ENCODE peak calls at places on chromosome 9, in four cellular contexts. E, G, Y and A are unnamed samples.

GRCh38 chr9:70291446-70291845 is 32.7 kb downstream of the SMC5 start:
- DNase-seq in E (no peak), G (no peak), Y (no peak), A (no peak)

GRCh38 chr9:91187965-91188344 is 173.8 kb downstream of the AUH start:
- DNase-seq in E (no peak), G (no peak), Y (no peak), A (no peak)

GRCh38 chr9:2605246-2605645 is 16.3 kb upstream of the VLDLR start:
- DNase-seq in E (no peak), G (no peak), Y (no peak), A (no peak)

GRCh38 chr9:31355965-31356364 is 1028.5 kb upstream of the ACO1 start:
- DNase-seq in E (no peak), G (no peak), Y (no peak), A (no peak)

GRCh38 chr9:69861011-69861410 is 40.4 kb downstream of the CFAP95 start:
- DNase-seq in E (no peak), G (no peak), Y (no peak), A (no peak)

GRCh38 chr9:131719262-131719908 is 20.5 kb downstream of the RAPGEF1 start:
- DNase-seq in E (no peak), G (peak), Y (no peak), A (no peak)

GRCh38 chr9:26066237-26066636 is 388.0 kb upstream of the TUSC1 start:
- DNase-seq in E (no peak), G (no peak), Y (no peak), A (no peak)

GRCh38 chr9:2741441-2742158 is 24.3 kb downstream of the KCNV2 start:
- DNase-seq in E (no peak), G (no peak), Y (no peak), A (no peak)

GRCh38 chr9:19493174-19493811 is 84.5 kb downstream of the ACER2 start:
- DNase-seq in E (peak), G (peak), Y (peak), A (peak)

GRCh38 chr9:136831720-136832104 is 10.6 kb upstream of the AJM1 start:
- DNase-seq in E (no peak), G (no peak), Y (peak), A (no peak)

GRCh38 chr9:101486693-101487442 is 46.8 kb upstream of the RNF20 start:
- DNase-seq in E (peak), G (peak), Y (peak), A (no peak)

GRCh38 chr9:75146229-75146628 is 57.9 kb downstream of the OSTF1 start:
- DNase-seq in E (no peak), G (no peak), Y (no peak), A (no peak)

GRCh38 chr9:137218754-137219271 is 3.2 kb downstream of the RNF208 start:
- DNase-seq in E (peak), G (no peak), Y (no peak), A (peak)

GRCh38 chr9:71985070-71985956 is 73.9 kb downstream of the C9orf85 start:
- DNase-seq in E (no peak), G (no peak), Y (no peak), A (peak)

GRCh38 chr9:127858041-127858512 is 3.6 kb upstream of the ENG start:
- DNase-seq in E (no peak), G (peak), Y (no peak), A (no peak)

GRCh38 chr9:91921371-91921770 is 28.7 kb downstream of the ROR2 start:
- DNase-seq in E (no peak), G (no peak), Y (peak), A (no peak)

GRCh38 chr9:128304971-128305288 is 17.3 kb downstream of the TRUB2 start:
- DNase-seq in E (no peak), G (no peak), Y (no peak), A (no peak)

GRCh38 chr9:2311920-2312319 is 296.8 kb downstream of the SMARCA2 start:
- DNase-seq in E (no peak), G (no peak), Y (no peak), A (no peak)

GRCh38 chr9:27572566-27572917 is 739 bp downstream of the C9orf72 start:
- DNase-seq in E (peak), G (peak), Y (no peak), A (peak)

GRCh38 chr9:20558609-20559016 is 63.7 kb downstream of the MLLT3 start:
- DNase-seq in E (no peak), G (no peak), Y (no peak), A (no peak)

GRCh38 chr9:132937463-132937901 is 6.9 kb downstream of the TSC1 start:
- DNase-seq in E (no peak), G (no peak), Y (no peak), A (no peak)

GRCh38 chr9:77876091-77876490 is 155.5 kb downstream of the GNAQ start:
- DNase-seq in E (no peak), G (peak), Y (no peak), A (no peak)

GRCh38 chr9:6944093-6944551 is 186.3 kb downstream of the KDM4C start:
- DNase-seq in E (no peak), G (peak), Y (no peak), A (no peak)

GRCh38 chr9:6942406-6942805 is 184.6 kb downstream of the KDM4C start:
- DNase-seq in E (no peak), G (no peak), Y (no peak), A (no peak)

GRCh38 chr9:6944896-6945295 is 187.1 kb downstream of the KDM4C start:
- DNase-seq in E (no peak), G (no peak), Y (no peak), A (no peak)

GRCh38 chr9:6941527-6941926 is 183.8 kb downstream of the KDM4C start:
- DNase-seq in E (no peak), G (peak), Y (no peak), A (no peak)

DNA sequence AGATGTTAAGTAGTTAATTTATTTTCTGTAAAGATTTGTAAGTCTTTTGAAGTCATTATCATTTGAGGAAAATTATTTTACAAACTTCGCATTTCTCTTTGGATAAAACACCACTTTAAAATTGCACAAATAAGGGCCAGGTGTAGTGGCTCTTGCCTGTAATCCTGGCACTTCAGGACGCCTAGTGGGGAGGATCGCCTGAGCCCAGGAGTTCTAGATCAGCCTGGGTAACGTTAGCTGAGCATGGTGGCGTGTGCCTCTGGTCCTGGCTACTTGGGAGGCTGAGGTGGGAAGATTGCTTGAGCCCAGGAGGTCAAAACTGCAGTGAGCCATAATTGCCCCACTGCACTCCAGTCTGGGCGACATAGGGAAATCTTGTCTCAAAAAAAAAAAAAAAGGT is 185.5 kb downstream of the KDM4C start:
- DNase-seq in E (no peak), G (no peak), Y (no peak), A (no peak)
- TF ChIP-seq FOXJ3 in E (no peak), G (no peak), Y (no peak), A (no peak)

GRCh38 chr9:113712053-113712452 is 164.1 kb upstream of the ZNF618 start:
- DNase-seq in E (no peak), G (no peak), Y (no peak), A (no peak)
- TF ChIP-seq FOXJ3 in E (no peak), G (no peak), Y (no peak), A (no peak)

DNA sequence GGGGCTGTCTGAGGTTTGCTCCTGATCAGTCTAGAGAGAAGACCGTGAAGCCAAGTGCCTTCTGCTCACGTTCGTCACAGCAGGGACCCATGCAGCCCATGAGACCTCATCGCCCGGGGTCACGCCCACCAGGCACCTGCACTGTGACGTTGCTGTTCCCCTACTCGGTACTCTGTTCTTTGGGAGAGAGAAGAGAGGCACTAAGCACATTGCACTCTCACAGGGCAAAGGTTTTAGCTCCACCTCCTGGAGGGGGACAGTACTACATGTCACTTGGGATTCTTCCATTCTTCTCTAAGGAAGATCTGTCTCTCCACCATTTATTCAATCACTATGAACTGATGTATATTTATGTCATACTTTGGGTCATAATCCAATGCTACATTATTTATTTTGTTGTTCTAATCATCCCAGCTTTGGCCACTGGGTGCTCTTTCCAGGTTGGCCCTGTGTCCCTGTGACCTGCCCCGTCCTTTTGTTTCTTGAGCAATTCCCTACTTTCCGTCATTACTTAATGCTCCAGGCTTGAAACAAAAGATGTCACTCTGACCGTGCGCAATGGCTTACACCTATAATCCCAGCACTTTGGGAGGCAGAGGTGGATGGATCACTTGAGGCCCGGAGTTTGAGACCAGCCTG is 31.4 kb upstream of the BRD3 start:
- DNase-seq in E (peak), G (no peak), Y (peak), A (peak)
- TF ChIP-seq FOXJ3 in E (no peak), G (no peak), Y (no peak), A (no peak)

GRCh38 chr9:89036383-89036782 is 45.1 kb downstream of the S1PR3 start:
- DNase-seq in E (no peak), G (peak), Y (no peak), A (no peak)
- TF ChIP-seq FOXJ3 in E (no peak), G (no peak), Y (no peak), A (no peak)

GRCh38 chr9:82334286-82334685 is 345.7 kb downstream of the SPATA31D1 start:
- DNase-seq in E (no peak), G (no peak), Y (no peak), A (no peak)
- TF ChIP-seq FOXJ3 in E (no peak), G (no peak), Y (no peak), A (no peak)

GRCh38 chr9:129401623-129402340 is 219.1 kb downstream of the C9orf50 start:
- DNase-seq in E (peak), G (no peak), Y (no peak), A (no peak)
- TF ChIP-seq FOXJ3 in E (no peak), G (no peak), Y (no peak), A (no peak)

GRCh38 chr9:119284587-119285337 is 84.5 kb downstream of the BRINP1 start:
- DNase-seq in E (no peak), G (no peak), Y (no peak), A (no peak)

GRCh38 chr9:119284118-119284517 is 85.1 kb downstream of the BRINP1 start:
- DNase-seq in E (no peak), G (peak), Y (peak), A (peak)

GRCh38 chr9:119280740-119281485 is 88.3 kb downstream of the BRINP1 start:
- DNase-seq in E (no peak), G (no peak), Y (no peak), A (no peak)

GRCh38 chr9:119282476-119283117 is 86.6 kb downstream of the BRINP1 start:
- DNase-seq in E (no peak), G (no peak), Y (no peak), A (no peak)

DNA sequence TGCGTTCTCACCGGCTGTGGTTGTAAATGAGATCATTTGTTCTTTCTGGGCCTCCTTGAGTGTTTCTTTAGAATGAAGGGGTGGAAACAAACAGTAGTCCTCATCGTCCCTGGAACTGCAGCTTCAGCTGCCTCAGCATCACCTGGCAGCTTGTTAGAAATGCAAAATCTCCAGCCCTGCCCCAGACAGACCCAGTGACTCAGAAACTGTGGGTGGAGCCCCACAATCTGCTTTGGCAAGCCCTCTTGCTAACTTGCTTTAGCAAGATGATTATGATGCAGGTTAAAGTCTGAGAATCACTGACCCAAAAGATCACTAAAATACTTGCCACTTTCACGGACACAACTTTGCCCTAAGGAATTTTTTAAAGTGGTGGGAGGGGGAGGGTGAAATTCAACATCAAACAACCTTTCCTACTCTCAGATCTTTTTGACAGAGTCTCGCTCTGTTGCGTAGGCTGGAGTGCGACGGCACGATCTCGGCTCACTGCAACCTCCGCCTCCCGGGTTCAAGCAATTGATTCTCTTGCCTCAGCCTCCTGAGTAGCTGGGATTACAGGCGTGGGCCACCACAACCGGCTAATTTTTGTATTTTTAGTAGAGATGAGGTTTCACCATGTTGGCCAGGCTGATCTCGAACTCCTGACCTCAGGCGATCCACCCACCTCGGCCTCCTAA is 86.0 kb downstream of the BRINP1 start:
- DNase-seq in E (no peak), G (no peak), Y (peak), A (no peak)
- TF ChIP-seq FOXJ3 in E (no peak), G (no peak), Y (no peak), A (no peak)

DNA sequence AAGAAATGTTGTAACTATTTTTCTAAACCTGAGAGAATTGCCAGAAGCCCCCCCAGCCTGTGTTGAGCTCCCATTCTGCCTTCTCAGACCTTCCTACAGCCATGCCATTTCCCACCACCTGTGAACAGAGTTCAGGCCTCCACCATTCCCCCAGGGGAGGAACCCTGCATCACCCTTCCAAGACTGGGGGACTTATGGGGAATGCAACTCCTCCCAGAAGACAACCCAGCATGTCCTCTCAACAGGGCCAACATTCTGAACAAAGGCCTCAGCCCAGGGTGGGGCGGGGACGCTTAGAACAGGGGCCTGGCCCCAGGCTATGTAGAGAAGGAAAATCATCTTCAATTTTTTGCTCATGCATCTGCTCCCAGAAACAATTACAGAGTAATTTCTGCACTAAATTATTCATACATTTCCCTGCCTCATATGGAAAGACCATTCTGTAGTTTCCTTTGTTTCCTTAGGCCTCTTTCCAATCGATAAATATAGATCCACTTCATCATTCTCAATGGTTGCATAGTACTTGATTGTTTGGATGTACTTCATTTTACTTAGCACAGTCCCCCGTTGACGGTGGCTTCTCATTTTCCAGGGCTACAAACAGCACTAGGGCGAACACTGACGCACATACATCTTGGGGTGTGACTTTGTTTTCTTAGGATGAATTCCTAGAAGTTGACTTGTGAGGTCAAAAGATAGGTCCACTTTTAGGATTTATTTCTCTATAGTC is 27.1 kb upstream of the SMU1 start:
- DNase-seq in E (no peak), G (no peak), Y (no peak), A (no peak)
- TF ChIP-seq FOXJ3 in E (no peak), G (no peak), Y (no peak), A (no peak)

GRCh38 chr9:113677057-113677456 is 199.1 kb upstream of the ZNF618 start:
- DNase-seq in E (no peak), G (no peak), Y (no peak), A (no peak)
- TF ChIP-seq FOXJ3 in E (no peak), G (no peak), Y (no peak), A (no peak)

DNA sequence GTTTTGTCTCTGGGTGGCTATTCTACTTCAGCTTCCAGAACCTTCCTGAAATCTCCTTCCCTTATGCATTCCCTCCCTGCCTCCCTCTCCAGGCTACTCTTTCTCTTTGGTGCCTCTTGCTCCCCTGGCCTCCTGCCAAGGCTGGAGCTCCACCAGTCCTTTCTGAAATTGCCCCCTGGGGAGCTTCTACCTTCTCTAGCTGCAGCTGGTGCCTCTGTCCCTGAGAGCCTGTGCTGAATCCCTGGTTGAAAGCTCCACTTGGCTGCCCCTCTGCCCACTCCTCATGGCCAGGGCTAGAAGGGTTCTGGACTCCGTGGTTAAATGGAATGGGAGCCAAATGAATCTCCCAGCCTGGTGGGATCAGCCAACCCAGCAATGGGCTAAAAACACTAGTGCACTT is 80.1 kb downstream of the COL15A1 start:
- DNase-seq in E (no peak), G (peak), Y (no peak), A (no peak)
- TF ChIP-seq FOXJ3 in E (no peak), G (no peak), Y (no peak), A (no peak)